ENCODE peak calls at places on chromosome 21, in nine cellular contexts. One of them, this sample, is unnamed.

GRCh38 chr21:35940074-35940927 is 120.0 kb downstream of the SETD4 start:
- DNase-seq in IMR-90: peak; percentile 81
- DNase-seq in uterus: peak; percentile 35
- DNase-seq in heart left ventricle: peak; percentile 44
- DNase-seq in A549: peak; percentile 24
- DNase-seq in endothelial cell of umbilical vein: peak; percentile 76
- DNase-seq in body of pancreas: peak; percentile 55
- DNase-seq in testis: peak; percentile 72
- DNase-seq in stomach: peak; percentile 42
- DNase-seq in this sample: peak; percentile 70

GRCh38 chr21:45590726-45591618 is 48.7 kb upstream of the SLC19A1 start:
- DNase-seq in IMR-90: no peak
- DNase-seq in uterus: peak; percentile 29
- DNase-seq in heart left ventricle: peak; percentile 43
- DNase-seq in A549: peak; percentile 25
- DNase-seq in endothelial cell of umbilical vein: no peak
- DNase-seq in body of pancreas: peak; percentile 12
- DNase-seq in testis: no peak
- DNase-seq in stomach: no peak
- DNase-seq in this sample: no peak

GRCh38 chr21:26118928-26119540 is 51.5 kb downstream of the APP start:
- DNase-seq in IMR-90: no peak
- DNase-seq in uterus: no peak
- DNase-seq in heart left ventricle: no peak
- DNase-seq in A549: no peak
- DNase-seq in endothelial cell of umbilical vein: no peak
- DNase-seq in body of pancreas: no peak
- DNase-seq in testis: no peak
- DNase-seq in stomach: no peak
- DNase-seq in this sample: no peak

GRCh38 chr21:44489962-44490361 is 34.7 kb downstream of the LRRC3 start:
- DNase-seq in IMR-90: no peak
- DNase-seq in uterus: no peak
- DNase-seq in heart left ventricle: no peak
- DNase-seq in A549: no peak
- DNase-seq in endothelial cell of umbilical vein: no peak
- DNase-seq in body of pancreas: no peak
- DNase-seq in testis: no peak
- DNase-seq in stomach: no peak
- DNase-seq in this sample: no peak

GRCh38 chr21:42220138-42220701 is 1.3 kb downstream of the ABCG1 start:
- DNase-seq in IMR-90: peak; percentile 82
- DNase-seq in uterus: peak; percentile 25
- DNase-seq in heart left ventricle: peak; percentile 74
- DNase-seq in A549: peak; percentile 40
- DNase-seq in endothelial cell of umbilical vein: peak; percentile 91
- DNase-seq in body of pancreas: peak; percentile 82
- DNase-seq in testis: peak; percentile 72
- DNase-seq in stomach: peak; percentile 69
- DNase-seq in this sample: no peak

GRCh38 chr21:42218836-42219605 is at the start of gene ABCG1:
- DNase-seq in IMR-90: peak; percentile 13
- DNase-seq in uterus: no peak
- DNase-seq in heart left ventricle: peak; percentile 62
- DNase-seq in A549: peak; percentile 29
- DNase-seq in endothelial cell of umbilical vein: peak; percentile 18
- DNase-seq in body of pancreas: peak; percentile 40
- DNase-seq in testis: peak; percentile 40
- DNase-seq in stomach: peak; percentile 70
- DNase-seq in this sample: no peak

GRCh38 chr21:44459712-44460440 is 4.6 kb downstream of the LRRC3 start:
- DNase-seq in IMR-90: no peak
- DNase-seq in uterus: no peak
- DNase-seq in heart left ventricle: no peak
- DNase-seq in A549: no peak
- DNase-seq in endothelial cell of umbilical vein: no peak
- DNase-seq in body of pancreas: no peak
- DNase-seq in testis: no peak
- DNase-seq in stomach: no peak
- DNase-seq in this sample: no peak

GRCh38 chr21:43306911-43307676 is 119.8 kb downstream of the SIK1 start:
- DNase-seq in IMR-90: peak; percentile 28
- DNase-seq in uterus: no peak
- DNase-seq in heart left ventricle: peak; percentile 69
- DNase-seq in A549: peak; percentile 49
- DNase-seq in endothelial cell of umbilical vein: no peak
- DNase-seq in body of pancreas: peak; percentile 25
- DNase-seq in testis: no peak
- DNase-seq in stomach: peak; percentile 76
- DNase-seq in this sample: no peak

GRCh38 chr21:27423073-27423472 is 456.2 kb upstream of the ADAMTS5 start:
- DNase-seq in IMR-90: peak; percentile 95
- DNase-seq in uterus: peak; percentile 50
- DNase-seq in heart left ventricle: peak; percentile 85
- DNase-seq in A549: no peak
- DNase-seq in endothelial cell of umbilical vein: no peak
- DNase-seq in body of pancreas: peak; percentile 50
- DNase-seq in testis: peak; percentile 53
- DNase-seq in stomach: peak; percentile 38
- DNase-seq in this sample: no peak

GRCh38 chr21:46180778-46181391 is 3.4 kb downstream of the SPATC1L start:
- DNase-seq in IMR-90: no peak
- DNase-seq in uterus: no peak
- DNase-seq in heart left ventricle: no peak
- DNase-seq in A549: no peak
- DNase-seq in endothelial cell of umbilical vein: no peak
- DNase-seq in body of pancreas: no peak
- DNase-seq in testis: no peak
- DNase-seq in stomach: no peak
- DNase-seq in this sample: no peak

GRCh38 chr21:25710550-25710949 is 24.2 kb downstream of the ATP5PF start:
- DNase-seq in IMR-90: no peak
- DNase-seq in uterus: no peak
- DNase-seq in heart left ventricle: no peak
- DNase-seq in A549: no peak
- DNase-seq in endothelial cell of umbilical vein: no peak
- DNase-seq in body of pancreas: no peak
- DNase-seq in testis: no peak
- DNase-seq in stomach: no peak
- DNase-seq in this sample: no peak

GRCh38 chr21:36347278-36347961 is 27.4 kb downstream of the MORC3 start:
- DNase-seq in IMR-90: peak; percentile 55
- DNase-seq in uterus: no peak
- DNase-seq in heart left ventricle: no peak
- DNase-seq in A549: no peak
- DNase-seq in endothelial cell of umbilical vein: no peak
- DNase-seq in body of pancreas: no peak
- DNase-seq in testis: no peak
- DNase-seq in stomach: no peak
- DNase-seq in this sample: no peak

GRCh38 chr21:28391938-28392337 is 600.7 kb downstream of the LTN1 start:
- DNase-seq in IMR-90: peak; percentile 23
- DNase-seq in uterus: no peak
- DNase-seq in heart left ventricle: no peak
- DNase-seq in A549: no peak
- DNase-seq in endothelial cell of umbilical vein: no peak
- DNase-seq in body of pancreas: no peak
- DNase-seq in testis: no peak
- DNase-seq in stomach: no peak
- DNase-seq in this sample: no peak

GRCh38 chr21:36835383-36835795 is 131.1 kb downstream of the HLCS start:
- DNase-seq in IMR-90: no peak
- DNase-seq in uterus: peak; percentile 34
- DNase-seq in heart left ventricle: peak; percentile 81
- DNase-seq in A549: no peak
- DNase-seq in endothelial cell of umbilical vein: no peak
- DNase-seq in body of pancreas: no peak
- DNase-seq in testis: no peak
- DNase-seq in stomach: no peak
- DNase-seq in this sample: no peak

GRCh38 chr21:36100971-36101641 is 31.3 kb downstream of the CBR1 start:
- DNase-seq in IMR-90: no peak
- DNase-seq in uterus: no peak
- DNase-seq in heart left ventricle: no peak
- DNase-seq in A549: no peak
- DNase-seq in endothelial cell of umbilical vein: no peak
- DNase-seq in body of pancreas: no peak
- DNase-seq in testis: no peak
- DNase-seq in stomach: no peak
- DNase-seq in this sample: no peak

GRCh38 chr21:31161157-31161556 is 122.9 kb upstream of the KRTAP19-8 start:
- DNase-seq in IMR-90: peak; percentile 15
- DNase-seq in uterus: no peak
- DNase-seq in heart left ventricle: no peak
- DNase-seq in A549: no peak
- DNase-seq in endothelial cell of umbilical vein: no peak
- DNase-seq in body of pancreas: no peak
- DNase-seq in testis: peak; percentile 30
- DNase-seq in stomach: no peak
- DNase-seq in this sample: no peak

GRCh38 chr21:45827881-45828579 is 153.5 kb upstream of the COL6A1 start:
- DNase-seq in IMR-90: no peak
- DNase-seq in uterus: no peak
- DNase-seq in heart left ventricle: no peak
- DNase-seq in A549: no peak
- DNase-seq in endothelial cell of umbilical vein: no peak
- DNase-seq in body of pancreas: no peak
- DNase-seq in testis: peak; percentile 11
- DNase-seq in stomach: no peak
- DNase-seq in this sample: peak; percentile 75

GRCh38 chr21:42786884-42787283 is 92.5 kb downstream of the WDR4 start:
- DNase-seq in IMR-90: no peak
- DNase-seq in uterus: no peak
- DNase-seq in heart left ventricle: no peak
- DNase-seq in A549: no peak
- DNase-seq in endothelial cell of umbilical vein: no peak
- DNase-seq in body of pancreas: no peak
- DNase-seq in testis: no peak
- DNase-seq in stomach: no peak
- DNase-seq in this sample: no peak

GRCh38 chr21:36485476-36485875 is 5.6 kb upstream of the CLDN14 start:
- DNase-seq in IMR-90: no peak
- DNase-seq in uterus: no peak
- DNase-seq in heart left ventricle: no peak
- DNase-seq in A549: no peak
- DNase-seq in endothelial cell of umbilical vein: no peak
- DNase-seq in body of pancreas: no peak
- DNase-seq in testis: no peak
- DNase-seq in stomach: no peak
- DNase-seq in this sample: no peak

GRCh38 chr21:33915368-33916199 is at the start of gene ATP5PO:
- DNase-seq in IMR-90: peak; percentile 98
- DNase-seq in uterus: peak; percentile 97
- DNase-seq in heart left ventricle: peak; percentile 99
- DNase-seq in A549: peak; percentile 78
- DNase-seq in endothelial cell of umbilical vein: peak; percentile 99
- DNase-seq in body of pancreas: peak; percentile 98
- DNase-seq in testis: peak; percentile 98
- DNase-seq in stomach: peak; percentile 99
- DNase-seq in this sample: no peak
- TF ChIP-seq POLR2A in IMR-90: peak; percentile 86
- TF ChIP-seq POLR2A in uterus: peak; percentile 74
- TF ChIP-seq POLR2A in heart left ventricle: peak; percentile 44
- TF ChIP-seq POLR2A in A549: peak; percentile 88
- TF ChIP-seq POLR2A in endothelial cell of umbilical vein: peak; percentile 93
- TF ChIP-seq POLR2A in body of pancreas: peak; percentile 58
- TF ChIP-seq POLR2A in testis: peak; percentile 28
- TF ChIP-seq POLR2A in stomach: no peak
- TF ChIP-seq POLR2A in this sample: no peak

GRCh38 chr21:17981060-17981459 is 161.9 kb upstream of the C21orf91 start:
- DNase-seq in IMR-90: no peak
- DNase-seq in uterus: no peak
- DNase-seq in heart left ventricle: no peak
- DNase-seq in A549: no peak
- DNase-seq in endothelial cell of umbilical vein: no peak
- DNase-seq in body of pancreas: no peak
- DNase-seq in testis: no peak
- DNase-seq in stomach: no peak
- DNase-seq in this sample: no peak
- H3K27ac ChIP-seq in IMR-90: no peak overlapping the region
- H3K27ac ChIP-seq in uterus: no peak overlapping the region
- H3K27ac ChIP-seq in heart left ventricle: no peak overlapping the region
- H3K27ac ChIP-seq in A549: no peak overlapping the region
- H3K27ac ChIP-seq in endothelial cell of umbilical vein: no peak overlapping the region
- H3K27ac ChIP-seq in body of pancreas: peak overlapping the region; percentile 28
- H3K27ac ChIP-seq in testis: no peak overlapping the region
- H3K27ac ChIP-seq in stomach: no peak overlapping the region
- H3K27ac ChIP-seq in this sample: no peak overlapping the region

GRCh38 chr21:15947707-15948106 is 217.9 kb downstream of the USP25 start:
- DNase-seq in IMR-90: no peak
- DNase-seq in uterus: no peak
- DNase-seq in heart left ventricle: no peak
- DNase-seq in A549: no peak
- DNase-seq in endothelial cell of umbilical vein: peak; percentile 29
- DNase-seq in body of pancreas: no peak
- DNase-seq in testis: no peak
- DNase-seq in stomach: no peak
- DNase-seq in this sample: no peak
- TF ChIP-seq POLR2A in IMR-90: no peak
- TF ChIP-seq POLR2A in uterus: no peak
- TF ChIP-seq POLR2A in heart left ventricle: no peak
- TF ChIP-seq POLR2A in A549: no peak
- TF ChIP-seq POLR2A in endothelial cell of umbilical vein: no peak
- TF ChIP-seq POLR2A in body of pancreas: no peak
- TF ChIP-seq POLR2A in testis: no peak
- TF ChIP-seq POLR2A in stomach: no peak
- TF ChIP-seq POLR2A in this sample: no peak

GRCh38 chr21:38837806-38838461 is 32.2 kb downstream of the ETS2 start:
- DNase-seq in IMR-90: no peak
- DNase-seq in uterus: no peak
- DNase-seq in heart left ventricle: no peak
- DNase-seq in A549: no peak
- DNase-seq in endothelial cell of umbilical vein: no peak
- DNase-seq in body of pancreas: no peak
- DNase-seq in testis: no peak
- DNase-seq in stomach: no peak
- DNase-seq in this sample: peak; percentile 72

GRCh38 chr21:38839370-38839681 is 33.6 kb downstream of the ETS2 start:
- DNase-seq in IMR-90: no peak
- DNase-seq in uterus: no peak
- DNase-seq in heart left ventricle: no peak
- DNase-seq in A549: no peak
- DNase-seq in endothelial cell of umbilical vein: no peak
- DNase-seq in body of pancreas: no peak
- DNase-seq in testis: no peak
- DNase-seq in stomach: no peak
- DNase-seq in this sample: no peak

GRCh38 chr21:38840456-38841129 is 34.9 kb downstream of the ETS2 start:
- DNase-seq in IMR-90: no peak
- DNase-seq in uterus: no peak
- DNase-seq in heart left ventricle: no peak
- DNase-seq in A549: no peak
- DNase-seq in endothelial cell of umbilical vein: no peak
- DNase-seq in body of pancreas: no peak
- DNase-seq in testis: no peak
- DNase-seq in stomach: no peak
- DNase-seq in this sample: peak; percentile 78

GRCh38 chr21:38839683-38840286 is 34.1 kb downstream of the ETS2 start:
- DNase-seq in IMR-90: peak; percentile 94
- DNase-seq in uterus: no peak
- DNase-seq in heart left ventricle: no peak
- DNase-seq in A549: no peak
- DNase-seq in endothelial cell of umbilical vein: peak; percentile 65
- DNase-seq in body of pancreas: no peak
- DNase-seq in testis: no peak
- DNase-seq in stomach: no peak
- DNase-seq in this sample: peak; percentile 87

GRCh38 chr21:38838598-38839369 is 33.1 kb downstream of the ETS2 start:
- DNase-seq in IMR-90: no peak
- DNase-seq in uterus: no peak
- DNase-seq in heart left ventricle: no peak
- DNase-seq in A549: no peak
- DNase-seq in endothelial cell of umbilical vein: no peak
- DNase-seq in body of pancreas: no peak
- DNase-seq in testis: no peak
- DNase-seq in stomach: no peak
- DNase-seq in this sample: peak; percentile 81
- H3K27ac ChIP-seq in IMR-90: peak overlapping the region; percentile 92
- H3K27ac ChIP-seq in uterus: no peak overlapping the region
- H3K27ac ChIP-seq in heart left ventricle: no peak overlapping the region
- H3K27ac ChIP-seq in A549: peak overlapping the region; percentile 90
- H3K27ac ChIP-seq in endothelial cell of umbilical vein: peak overlapping the region; percentile 46
- H3K27ac ChIP-seq in body of pancreas: no peak overlapping the region
- H3K27ac ChIP-seq in testis: no peak overlapping the region
- H3K27ac ChIP-seq in stomach: no peak overlapping the region
- H3K27ac ChIP-seq in this sample: peak overlapping the region; percentile 54